ENCODE peak calls at places on chromosome 13, in five cellular contexts. L, E, Z, H and O are unnamed samples.
A peak's percentile ranks its signal among the peaks of the same experiment; 100 is the strongest.

GRCh38 chr13:99275093-99275469 is 16.9 kb upstream of the GPR18 start:
- DNase-seq in L (peak; percentile 28), E (peak; percentile 39), Z (peak; percentile 39), H (no peak), O (no peak)

GRCh38 chr13:28622286-28622685 is 36.6 kb upstream of the POMP start:
- DNase-seq in L (no peak), E (no peak), Z (no peak), H (peak; percentile 38), O (peak; percentile 29)

GRCh38 chr13:31793246-31793645 is 53.9 kb downstream of the RXFP2 start:
- DNase-seq in L (no peak), E (no peak), Z (peak; percentile 74), H (no peak), O (no peak)

GRCh38 chr13:37481005-37481857 is 117.3 kb downstream of the POSTN start:
- DNase-seq in L (no peak), E (no peak), Z (no peak), H (no peak), O (no peak)

GRCh38 chr13:109151255-109151654 is 521.8 kb downstream of the MYO16 start:
- DNase-seq in L (no peak), E (no peak), Z (peak; percentile 36), H (no peak), O (no peak)

GRCh38 chr13:80508031-80508430 is 167.1 kb upstream of the SPRY2 start:
- DNase-seq in L (no peak), E (no peak), Z (no peak), H (no peak), O (no peak)

GRCh38 chr13:80399340-80400163 is 58.6 kb upstream of the SPRY2 start:
- DNase-seq in L (no peak), E (peak; percentile 9), Z (peak; percentile 34), H (no peak), O (no peak)

GRCh38 chr13:99819962-99820361 is 151.6 kb downstream of the ZIC5 start:
- DNase-seq in L (no peak), E (no peak), Z (no peak), H (no peak), O (no peak)

GRCh38 chr13:38535271-38535670 is 151.6 kb upstream of the FREM2 start:
- DNase-seq in L (no peak), E (no peak), Z (no peak), H (no peak), O (no peak)

GRCh38 chr13:21837288-21837687 is 166.4 kb downstream of the FGF9 start:
- DNase-seq in L (no peak), E (no peak), Z (no peak), H (no peak), O (no peak)

GRCh38 chr13:39527961-39528720 is 74.9 kb downstream of the LHFPL6 start:
- DNase-seq in L (no peak), E (no peak), Z (peak; percentile 88), H (no peak), O (peak; percentile 27)

GRCh38 chr13:73228546-73228945 is 169.7 kb downstream of the KLF5 start:
- DNase-seq in L (peak; percentile 3), E (peak; percentile 61), Z (peak; percentile 40), H (no peak), O (no peak)

GRCh38 chr13:28325022-28325421 is 169.9 kb downstream of the FLT1 start:
- DNase-seq in L (no peak), E (no peak), Z (no peak), H (no peak), O (no peak)

GRCh38 chr13:33109319-33109718 is 93.1 kb downstream of the KL start:
- DNase-seq in L (no peak), E (no peak), Z (no peak), H (no peak), O (no peak)

GRCh38 chr13:33111414-33112110 is 95.3 kb downstream of the KL start:
- DNase-seq in L (no peak), E (no peak), Z (no peak), H (peak; percentile 37), O (peak; percentile 45)

GRCh38 chr13:33110713-33111413 is 94.6 kb downstream of the KL start:
- DNase-seq in L (no peak), E (no peak), Z (no peak), H (peak; percentile 65), O (peak; percentile 70)

GRCh38 chr13:33109801-33110200 is 93.6 kb downstream of the KL start:
- DNase-seq in L (no peak), E (no peak), Z (no peak), H (no peak), O (no peak)

GRCh38 chr13:33110386-33110712 is 94.1 kb downstream of the KL start:
- DNase-seq in L (no peak), E (no peak), Z (no peak), H (no peak), O (no peak)
- H3K4me1 ChIP-seq in L (no peaks in the 10 kb centered on the region), E (no peaks in the 10 kb centered on the region), Z (peaks cover 11% of the 10 kb centered on the region), H (peaks cover 76% of the 10 kb centered on the region), O (peaks cover 30% of the 10 kb centered on the region)

DNA sequence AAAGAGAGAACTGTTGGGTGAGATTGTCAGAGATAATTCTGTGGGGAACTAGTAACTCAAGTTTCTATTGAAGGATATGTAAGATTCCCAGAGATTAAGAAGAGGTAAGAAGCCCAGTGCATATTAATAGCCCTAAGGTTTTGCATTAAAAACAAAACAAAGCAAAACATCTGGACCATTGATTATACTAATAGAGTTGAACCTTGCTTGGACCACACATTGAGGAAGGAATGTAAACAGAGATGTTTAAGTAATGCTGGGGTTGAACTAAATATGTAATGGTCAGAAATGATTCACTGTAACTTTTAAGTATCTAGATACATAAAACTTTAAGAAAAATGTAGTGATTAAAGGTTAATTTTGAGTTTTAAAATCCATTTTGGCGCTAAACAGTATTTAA is 1770.0 kb downstream of the PCDH9 start:
- DNase-seq in L (no peak), E (no peak), Z (no peak), H (no peak), O (no peak)
- H3K4me1 ChIP-seq in L (no peaks in the 10 kb centered on the region), E (no peaks in the 10 kb centered on the region), Z (no peaks in the 10 kb centered on the region), H (no peaks in the 10 kb centered on the region), O (no peaks in the 10 kb centered on the region)

GRCh38 chr13:50129065-50129922 is 114.0 kb downstream of the KCNRG start:
- DNase-seq in L (no peak), E (peak; percentile 33), Z (no peak), H (peak; percentile 25), O (no peak)
- H3K4me1 ChIP-seq in L (peaks cover 53% of the 10 kb centered on the region), E (peaks cover 52% of the 10 kb centered on the region), Z (peaks cover 13% of the 10 kb centered on the region), H (peaks cover 58% of the 10 kb centered on the region), O (peaks cover 9% of the 10 kb centered on the region)

GRCh38 chr13:95833713-95834112 is 156.8 kb downstream of the DNAJC3 start:
- DNase-seq in L (no peak), E (no peak), Z (peak; percentile 33), H (no peak), O (no peak)

GRCh38 chr13:95834134-95834765 is 157.3 kb downstream of the DNAJC3 start:
- DNase-seq in L (peak; percentile 50), E (peak; percentile 64), Z (peak; percentile 61), H (peak; percentile 33), O (peak; percentile 62)

DNA sequence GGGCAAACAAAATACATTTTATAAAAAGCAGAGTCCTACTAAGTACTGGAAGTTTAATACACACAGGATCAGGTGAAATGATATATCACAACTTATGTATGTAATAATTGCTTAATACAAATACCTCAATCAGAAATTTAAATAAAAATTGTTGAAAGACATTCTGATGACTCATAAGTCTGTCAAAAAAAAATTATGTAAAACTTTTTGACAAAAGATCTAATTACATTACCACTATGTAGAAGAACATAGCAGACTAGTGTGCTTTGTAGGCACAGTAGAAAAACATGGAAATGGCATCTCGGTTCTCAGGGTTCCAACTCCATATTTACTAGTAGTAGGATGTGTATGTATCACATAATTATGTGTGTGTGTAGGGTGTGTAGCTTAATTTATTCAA is 156.2 kb downstream of the DNAJC3 start:
- DNase-seq in L (no peak), E (no peak), Z (no peak), H (no peak), O (no peak)
- H3K4me1 ChIP-seq in L (no peaks in the 10 kb centered on the region), E (no peaks in the 10 kb centered on the region), Z (peaks cover 13% of the 10 kb centered on the region), H (peaks cover 7% of the 10 kb centered on the region), O (no peaks in the 10 kb centered on the region)

GRCh38 chr13:110408286-110408685 is 101.2 kb downstream of the COL4A2 start:
- DNase-seq in L (no peak), E (no peak), Z (no peak), H (no peak), O (no peak)
- H3K4me1 ChIP-seq in L (no peaks in the 10 kb centered on the region), E (no peaks in the 10 kb centered on the region), Z (peaks cover 32% of the 10 kb centered on the region), H (peaks cover 89% of the 10 kb centered on the region), O (no peaks in the 10 kb centered on the region)

DNA sequence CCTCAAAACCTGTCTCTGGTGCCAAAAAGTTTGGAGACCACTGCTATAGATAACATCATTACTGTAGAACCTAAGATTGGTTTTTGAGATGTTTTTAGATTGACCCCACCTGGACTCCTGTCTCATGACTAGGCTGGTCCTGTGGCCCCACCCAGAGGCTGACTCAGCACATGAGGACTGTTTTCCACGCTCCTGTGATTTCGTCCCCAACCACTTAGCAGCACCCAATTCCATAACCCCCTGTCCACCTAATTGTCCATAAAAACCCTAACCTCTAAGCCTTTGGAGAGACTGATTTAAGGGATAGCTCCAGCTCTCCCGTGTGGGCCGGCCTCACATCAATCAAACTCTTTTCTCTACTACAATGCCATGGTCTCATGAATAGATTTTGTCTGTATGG is 25.6 kb upstream of the GAS6 start:
- DNase-seq in L (no peak), E (no peak), Z (no peak), H (no peak), O (no peak)
- H3K4me1 ChIP-seq in L (no peaks in the 10 kb centered on the region), E (no peaks in the 10 kb centered on the region), Z (no peaks in the 10 kb centered on the region), H (peaks cover 12% of the 10 kb centered on the region), O (no peaks in the 10 kb centered on the region)

GRCh38 chr13:30736461-30736860 is 1.1 kb downstream of the ALOX5AP start:
- DNase-seq in L (no peak), E (no peak), Z (no peak), H (no peak), O (no peak)
- H3K4me1 ChIP-seq in L (peaks cover 52% of the 10 kb centered on the region), E (peaks cover 51% of the 10 kb centered on the region), Z (peaks cover 24% of the 10 kb centered on the region), H (no peaks in the 10 kb centered on the region), O (peaks cover 19% of the 10 kb centered on the region)